ENCODE peak calls at places on chromosome 10, in seven cellular contexts. One of them, this sample, is unnamed.

GRCh38 chr10:77628906-77629730 is 8.5 kb downstream of the KCNMA1 start:
- DNase-seq in HepG2: no peak
- DNase-seq in K562: no peak
- DNase-seq in H1: no peak
- DNase-seq in SK-N-SH: no peak
- DNase-seq in GM12878: no peak
- DNase-seq in HCT116: no peak
- DNase-seq in this sample: no peak

GRCh38 chr10:60335708-60336107 is 54.0 kb downstream of the ANK3 start:
- DNase-seq in HepG2: peak; percentile 19
- DNase-seq in K562: no peak
- DNase-seq in H1: no peak
- DNase-seq in SK-N-SH: no peak
- DNase-seq in GM12878: no peak
- DNase-seq in HCT116: no peak
- DNase-seq in this sample: peak; percentile 67

GRCh38 chr10:8055420-8056349 is 1.2 kb downstream of the GATA3 start:
- DNase-seq in HepG2: no peak
- DNase-seq in K562: no peak
- DNase-seq in H1: no peak
- DNase-seq in SK-N-SH: no peak
- DNase-seq in GM12878: no peak
- DNase-seq in HCT116: no peak
- DNase-seq in this sample: no peak

GRCh38 chr10:4590807-4591206 is 235.2 kb upstream of the AKR1E2 start:
- DNase-seq in HepG2: no peak
- DNase-seq in K562: no peak
- DNase-seq in H1: no peak
- DNase-seq in SK-N-SH: no peak
- DNase-seq in GM12878: no peak
- DNase-seq in HCT116: no peak
- DNase-seq in this sample: no peak

GRCh38 chr10:124009616-124010015 is 83.8 kb downstream of the CHST15 start:
- DNase-seq in HepG2: no peak
- DNase-seq in K562: no peak
- DNase-seq in H1: no peak
- DNase-seq in SK-N-SH: no peak
- DNase-seq in GM12878: no peak
- DNase-seq in HCT116: no peak
- DNase-seq in this sample: no peak

GRCh38 chr10:123044391-123044790 is 35.6 kb downstream of the ACADSB start:
- DNase-seq in HepG2: no peak
- DNase-seq in K562: peak; percentile 8
- DNase-seq in H1: no peak
- DNase-seq in SK-N-SH: peak; percentile 9
- DNase-seq in GM12878: no peak
- DNase-seq in HCT116: peak; percentile 29
- DNase-seq in this sample: peak; percentile 38

GRCh38 chr10:89173075-89173474 is 34.0 kb downstream of the CH25H start:
- DNase-seq in HepG2: no peak
- DNase-seq in K562: no peak
- DNase-seq in H1: no peak
- DNase-seq in SK-N-SH: no peak
- DNase-seq in GM12878: no peak
- DNase-seq in HCT116: no peak
- DNase-seq in this sample: no peak

GRCh38 chr10:94496646-94497045 is 48.9 kb upstream of the HELLS start:
- DNase-seq in HepG2: peak; percentile 58
- DNase-seq in K562: no peak
- DNase-seq in H1: no peak
- DNase-seq in SK-N-SH: no peak
- DNase-seq in GM12878: no peak
- DNase-seq in HCT116: no peak
- DNase-seq in this sample: no peak

GRCh38 chr10:62083413-62083794 is 181.9 kb downstream of the ARID5B start:
- DNase-seq in HepG2: no peak
- DNase-seq in K562: no peak
- DNase-seq in H1: no peak
- DNase-seq in SK-N-SH: no peak
- DNase-seq in GM12878: no peak
- DNase-seq in HCT116: no peak
- DNase-seq in this sample: no peak

GRCh38 chr10:32680803-32681557 is 235.0 kb downstream of the CCDC7 start:
- DNase-seq in HepG2: no peak
- DNase-seq in K562: no peak
- DNase-seq in H1: no peak
- DNase-seq in SK-N-SH: no peak
- DNase-seq in GM12878: no peak
- DNase-seq in HCT116: peak; percentile 16
- DNase-seq in this sample: no peak

GRCh38 chr10:102133373-102134195 is 744 bp downstream of the PPRC1 start:
- DNase-seq in HepG2: peak; percentile 78
- DNase-seq in K562: peak; percentile 84
- DNase-seq in H1: no peak
- DNase-seq in SK-N-SH: peak; percentile 91
- DNase-seq in GM12878: no peak
- DNase-seq in HCT116: no peak
- DNase-seq in this sample: peak; percentile 85

GRCh38 chr10:8331896-8332729 is 277.6 kb downstream of the GATA3 start:
- DNase-seq in HepG2: no peak
- DNase-seq in K562: no peak
- DNase-seq in H1: peak; percentile 3
- DNase-seq in SK-N-SH: peak; percentile 85
- DNase-seq in GM12878: no peak
- DNase-seq in HCT116: no peak
- DNase-seq in this sample: peak; percentile 64

GRCh38 chr10:101650841-101651240 is 44.1 kb downstream of the FBXW4 start:
- DNase-seq in HepG2: no peak
- DNase-seq in K562: no peak
- DNase-seq in H1: no peak
- DNase-seq in SK-N-SH: no peak
- DNase-seq in GM12878: no peak
- DNase-seq in HCT116: no peak
- DNase-seq in this sample: no peak

GRCh38 chr10:110724937-110725336 is 80.8 kb downstream of the RBM20 start:
- DNase-seq in HepG2: peak; percentile 17
- DNase-seq in K562: no peak
- DNase-seq in H1: no peak
- DNase-seq in SK-N-SH: no peak
- DNase-seq in GM12878: no peak
- DNase-seq in HCT116: no peak
- DNase-seq in this sample: no peak

GRCh38 chr10:68628576-68629127 is 68.5 kb downstream of the TET1 start:
- DNase-seq in HepG2: no peak
- DNase-seq in K562: no peak
- DNase-seq in H1: no peak
- DNase-seq in SK-N-SH: no peak
- DNase-seq in GM12878: no peak
- DNase-seq in HCT116: no peak
- DNase-seq in this sample: no peak

GRCh38 chr10:69749180-69750010 is 52.3 kb upstream of the COL13A1 start:
- DNase-seq in HepG2: no peak
- DNase-seq in K562: no peak
- DNase-seq in H1: no peak
- DNase-seq in SK-N-SH: no peak
- DNase-seq in GM12878: no peak
- DNase-seq in HCT116: no peak
- DNase-seq in this sample: no peak

DNA sequence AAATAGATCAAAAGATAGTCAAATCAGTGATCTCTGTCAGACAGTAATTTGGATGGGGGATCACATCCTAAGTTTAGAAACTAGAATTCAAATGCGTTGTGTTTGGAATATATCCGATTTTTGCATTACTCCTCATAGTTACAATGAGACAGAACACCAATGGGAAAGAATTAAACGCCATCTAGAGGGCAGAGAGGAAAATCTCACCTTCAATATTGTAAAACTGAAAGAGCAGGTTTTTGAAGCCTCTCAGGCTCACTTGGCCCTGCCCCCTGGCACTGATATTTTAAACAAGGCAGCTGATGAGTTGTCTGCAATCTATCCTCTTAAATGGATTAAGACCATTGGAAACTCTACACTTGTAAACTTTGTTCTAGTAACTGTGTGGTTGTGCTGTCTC is 17.7 kb downstream of the FRG2B start:
- DNase-seq in HepG2: no peak
- DNase-seq in K562: no peak
- DNase-seq in H1: no peak
- DNase-seq in SK-N-SH: peak; percentile 38
- DNase-seq in GM12878: no peak
- DNase-seq in HCT116: no peak
- DNase-seq in this sample: peak; percentile 70
- TF ChIP-seq JUND in HepG2: no peak
- TF ChIP-seq JUND in K562: no peak
- TF ChIP-seq JUND in H1: no peak
- TF ChIP-seq JUND in SK-N-SH: no peak
- TF ChIP-seq JUND in GM12878: no peak
- TF ChIP-seq JUND in HCT116: no peak
- TF ChIP-seq JUND in this sample: no peak

GRCh38 chr10:44292390-44293002 is 92.4 kb downstream of the CXCL12 start:
- DNase-seq in HepG2: no peak
- DNase-seq in K562: no peak
- DNase-seq in H1: no peak
- DNase-seq in SK-N-SH: no peak
- DNase-seq in GM12878: no peak
- DNase-seq in HCT116: no peak
- DNase-seq in this sample: no peak
- TF ChIP-seq JUND in HepG2: no peak
- TF ChIP-seq JUND in K562: no peak
- TF ChIP-seq JUND in H1: no peak
- TF ChIP-seq JUND in SK-N-SH: no peak
- TF ChIP-seq JUND in GM12878: no peak
- TF ChIP-seq JUND in HCT116: no peak
- TF ChIP-seq JUND in this sample: no peak

DNA sequence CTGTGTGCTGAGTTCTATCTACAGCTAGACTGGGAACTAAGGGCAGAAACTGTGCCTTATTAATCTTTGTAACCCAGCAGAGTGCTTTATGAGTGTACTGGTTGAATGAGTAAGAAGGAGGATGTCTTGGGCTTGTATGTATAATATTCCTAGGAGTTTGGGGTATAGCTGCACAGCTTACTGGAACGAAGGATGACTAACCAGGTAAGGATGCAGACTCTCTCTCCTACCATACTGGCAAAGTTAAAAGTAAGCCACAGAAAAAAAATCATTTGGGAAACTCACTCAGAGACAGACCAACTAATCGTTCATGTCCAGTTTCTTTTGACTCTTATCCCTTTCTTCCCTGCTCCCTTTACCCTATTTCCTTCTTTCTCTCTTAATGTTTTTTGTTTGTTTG is 1.4 kb upstream of the DHTKD1 start:
- DNase-seq in HepG2: no peak
- DNase-seq in K562: no peak
- DNase-seq in H1: no peak
- DNase-seq in SK-N-SH: no peak
- DNase-seq in GM12878: no peak
- DNase-seq in HCT116: no peak
- DNase-seq in this sample: no peak
- TF ChIP-seq JUND in HepG2: no peak
- TF ChIP-seq JUND in K562: no peak
- TF ChIP-seq JUND in H1: no peak
- TF ChIP-seq JUND in SK-N-SH: peak; percentile 51
- TF ChIP-seq JUND in GM12878: no peak
- TF ChIP-seq JUND in HCT116: no peak
- TF ChIP-seq JUND in this sample: no peak

GRCh38 chr10:3264178-3264867 is 91.7 kb upstream of the PITRM1 start:
- DNase-seq in HepG2: no peak
- DNase-seq in K562: no peak
- DNase-seq in H1: no peak
- DNase-seq in SK-N-SH: no peak
- DNase-seq in GM12878: no peak
- DNase-seq in HCT116: no peak
- DNase-seq in this sample: no peak
- TF ChIP-seq JUND in HepG2: no peak
- TF ChIP-seq JUND in K562: no peak
- TF ChIP-seq JUND in H1: no peak
- TF ChIP-seq JUND in SK-N-SH: no peak
- TF ChIP-seq JUND in GM12878: no peak
- TF ChIP-seq JUND in HCT116: no peak
- TF ChIP-seq JUND in this sample: no peak

This sample was measured in T47D.